ENCODE peak calls at places on chromosomes 4 and X, in seven cellular contexts. X is body of pancreas, P is endothelial cell, F is kidney epithelial cell, E is naive B cell, Y is NCI-H1417, Z is cardiac fibroblast. D is an unnamed sample.

GRCh38 chr4:93981594-93981993 is 153.0 kb downstream of the ATOH1 start:
- DNase-seq in Y (no peak), X (no peak), F (no peak), Z (no peak), P (peak; percentile 25), E (no peak), D (no peak)

GRCh38 chr4:173501592-173502150 is 28.4 kb downstream of the HAND2 start:
- DNase-seq in X (no peak), P (no peak), Z (no peak), F (no peak), E (no peak), Y (no peak), D (no peak)

GRCh38 chr4:147714575-147715401 is 17.1 kb upstream of the ARHGAP10 start:
- DNase-seq in E (no peak), Z (peak; percentile 89), P (no peak), F (no peak), Y (no peak), X (peak; percentile 18), D (no peak)

GRCh38 chr4:141078871-141079270 is 54.4 kb downstream of the RNF150 start:
- DNase-seq in P (no peak), F (no peak), E (no peak), Y (no peak), X (no peak), Z (peak; percentile 20), D (no peak)

GRCh38 chr4:11589676-11590075 is 161.0 kb upstream of the HS3ST1 start:
- DNase-seq in P (no peak), F (peak; percentile 67), Z (peak; percentile 62), X (no peak), E (no peak), Y (no peak), D (no peak)

GRCh38 chrX:25022499-25023325 is 6.9 kb upstream of the ARX start:
- DNase-seq in Z (no peak), E (no peak), Y (no peak), X (no peak), F (no peak), P (no peak), D (no peak)

GRCh38 chr4:6180841-6181631 is 19.3 kb downstream of the JAKMIP1 start:
- DNase-seq in X (no peak), P (no peak), E (no peak), Y (no peak), Z (no peak), F (no peak), D (peak; percentile 17)

GRCh38 chr4:123832173-123833026 is 435.8 kb downstream of the SPRY1 start:
- DNase-seq in Z (peak; percentile 100), E (no peak), F (peak; percentile 93), P (no peak), X (peak; percentile 14), Y (no peak), D (no peak)

GRCh38 chr4:3729188-3729884 is 36.8 kb upstream of the ADRA2C start:
- DNase-seq in X (no peak), F (no peak), E (no peak), Y (no peak), Z (peak; percentile 4), P (no peak), D (no peak)

D was measured in effector CD4-positive, alpha-beta T cell.